ENCODE peak calls at places on chromosomes 12 and 14, in ten cellular contexts. L is esophagus squamous epithelium, F is heart left ventricle, H is dorsolateral prefrontal cortex, A is H1, P is AG04450, Q is ascending aorta, G is MCF 10A, M is IMR-90, I is HL-60. V is an unnamed sample.

GRCh38 chr12:119659289-119659897 is 8.5 kb upstream of the PRKAB1 start:
- DNase-seq in L (no peak), F (no peak), H (no peak), A (no peak), P (no peak), Q (no peak), G (peak; percentile 55), M (peak; percentile 24), I (no peak), V (peak; percentile 31)

GRCh38 chr12:12467701-12468218 is 94.9 kb downstream of the DUSP16 start:
- DNase-seq in L (no peak), F (no peak), H (peak; percentile 53), A (no peak), P (no peak), Q (no peak), G (no peak), M (peak; percentile 11), I (peak; percentile 85), V (no peak)

GRCh38 chr12:13198240-13198639 is 1.7 kb downstream of the EMP1 start:
- DNase-seq in L (no peak), F (no peak), H (no peak), A (no peak), P (no peak), Q (no peak), G (peak; percentile 45), M (no peak), I (no peak), V (peak; percentile 34)

GRCh38 chr12:15350643-15351042 is 28.3 kb downstream of the PTPRO start:
- DNase-seq in L (no peak), F (no peak), H (no peak), A (no peak), P (no peak), Q (no peak), G (no peak), M (no peak), I (no peak), V (no peak)

GRCh38 chr14:35878272-35879140 is 52.4 kb downstream of the BRMS1L start:
- DNase-seq in L (no peak), F (peak; percentile 32), H (no peak), A (no peak), P (peak; percentile 68), Q (no peak), G (peak; percentile 92), M (peak; percentile 93), I (no peak), V (peak; percentile 91)

GRCh38 chr14:81363746-81364400 is 36.3 kb downstream of the STON2 start:
- DNase-seq in L (no peak), F (no peak), H (no peak), A (no peak), P (no peak), Q (no peak), G (no peak), M (no peak), I (no peak), V (no peak)

GRCh38 chr12:89882051-89882450 is 173.4 kb upstream of the ATP2B1 start:
- DNase-seq in L (no peak), F (no peak), H (no peak), A (no peak), P (no peak), Q (no peak), G (no peak), M (peak; percentile 89), I (no peak), V (peak; percentile 27)

GRCh38 chr14:67934087-67934486 is 114.5 kb downstream of the RAD51B start:
- DNase-seq in L (no peak), F (peak; percentile 27), H (no peak), A (peak; percentile 29), P (peak; percentile 55), Q (no peak), G (peak; percentile 74), M (peak; percentile 85), I (no peak), V (peak; percentile 89)

GRCh38 chr14:102335163-102335562 is 15.6 kb downstream of the ZNF839 start:
- DNase-seq in L (no peak), F (no peak), H (peak; percentile 29), A (no peak), P (no peak), Q (no peak), G (no peak), M (no peak), I (no peak), V (no peak)

GRCh38 chr12:45730842-45731336 is 1.4 kb downstream of the ARID2 start:
- DNase-seq in L (no peak), F (no peak), H (no peak), A (no peak), P (no peak), Q (no peak), G (peak; percentile 36), M (peak; percentile 39), I (no peak), V (peak; percentile 48)

GRCh38 chr12:8823565-8824300 is 1.3 kb downstream of the A2ML1 start:
- DNase-seq in L (no peak), F (peak; percentile 26), H (no peak), A (no peak), P (no peak), Q (no peak), G (no peak), M (peak; percentile 12), I (no peak), V (peak; percentile 31)

GRCh38 chr14:39603942-39604341 is 171.7 kb upstream of the FBXO33 start:
- DNase-seq in L (no peak), F (no peak), H (no peak), A (no peak), P (no peak), Q (no peak), G (no peak), M (no peak), I (no peak), V (no peak)

GRCh38 chr12:78403681-78404080 is 460.9 kb upstream of the SYT1 start:
- DNase-seq in L (no peak), F (no peak), H (no peak), A (no peak), P (no peak), Q (no peak), G (peak; percentile 72), M (peak; percentile 40), I (no peak), V (peak; percentile 31)

GRCh38 chr12:51972849-51973273 is 21.4 kb downstream of the ACVR1B start:
- DNase-seq in L (no peak), F (no peak), H (no peak), A (no peak), P (no peak), Q (peak; percentile 30), G (peak; percentile 88), M (peak; percentile 73), I (peak; percentile 78), V (peak; percentile 93)

GRCh38 chr12:22409071-22409951 is 74.8 kb upstream of the ST8SIA1 start:
- DNase-seq in L (no peak), F (no peak), H (no peak), A (no peak), P (no peak), Q (no peak), G (no peak), M (no peak), I (no peak), V (peak; percentile 1)

DNA sequence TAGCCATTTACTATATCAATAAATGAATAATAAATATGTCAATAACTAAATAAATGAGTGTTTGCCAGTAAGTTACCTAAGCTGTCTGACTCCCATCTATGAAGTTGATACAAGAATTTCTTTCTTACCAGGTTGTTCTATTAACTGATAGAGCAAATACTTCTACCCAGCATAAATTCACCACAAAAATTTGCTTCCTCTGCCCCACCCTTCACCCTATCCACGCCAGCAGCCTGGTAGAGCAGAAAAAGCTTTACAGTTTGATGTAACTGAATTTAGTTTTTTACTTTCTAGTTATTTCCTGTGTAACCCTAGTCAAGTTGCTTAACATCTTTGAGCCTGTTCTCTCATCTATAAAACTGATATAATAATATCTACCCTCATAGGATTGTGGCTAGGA is 94.9 kb upstream of the SLC16A7 start:
- DNase-seq in L (no peak), F (no peak), H (no peak), A (no peak), P (no peak), Q (no peak), G (no peak), M (no peak), I (no peak), V (no peak)
- TF ChIP-seq CTCF in L (no peak), F (no peak), H (no peak), A (no peak), P (no peak), Q (no peak), G (no peak), M (no peak), I (no peak), V (no peak)

GRCh38 chr12:115973968-115974765 is 303.3 kb downstream of the MED13L start:
- DNase-seq in L (no peak), F (no peak), H (no peak), A (no peak), P (no peak), Q (no peak), G (no peak), M (no peak), I (no peak), V (no peak)
- TF ChIP-seq CTCF in L (no peak), F (no peak), H (no peak), A (no peak), P (no peak), Q (no peak), G (no peak), M (no peak), I (no peak), V (no peak)

GRCh38 chr12:5748027-5748426 is 197.0 kb downstream of the ANO2 start:
- DNase-seq in L (no peak), F (no peak), H (no peak), A (no peak), P (no peak), Q (no peak), G (no peak), M (no peak), I (no peak), V (no peak)

GRCh38 chr12:5746917-5747316 is 198.1 kb downstream of the ANO2 start:
- DNase-seq in L (no peak), F (no peak), H (no peak), A (no peak), P (no peak), Q (no peak), G (no peak), M (no peak), I (no peak), V (no peak)

GRCh38 chr12:5746020-5746419 is 199.0 kb downstream of the ANO2 start:
- DNase-seq in L (no peak), F (no peak), H (no peak), A (no peak), P (no peak), Q (no peak), G (no peak), M (no peak), I (no peak), V (no peak)

GRCh38 chr12:5746496-5746895 is 198.6 kb downstream of the ANO2 start:
- DNase-seq in L (no peak), F (no peak), H (no peak), A (no peak), P (no peak), Q (no peak), G (no peak), M (no peak), I (no peak), V (no peak)

GRCh38 chr12:5745251-5745888 is 199.7 kb downstream of the ANO2 start:
- DNase-seq in L (no peak), F (peak; percentile 69), H (no peak), A (peak; percentile 70), P (peak; percentile 20), Q (no peak), G (peak; percentile 52), M (peak; percentile 58), I (peak; percentile 4), V (peak; percentile 36)
- TF ChIP-seq CTCF in L (peak; percentile 67), F (peak; percentile 91), H (peak; percentile 62), A (peak; percentile 93), P (peak; percentile 81), Q (peak; percentile 69), G (peak; percentile 26), M (peak; percentile 67), I (peak; percentile 72), V (peak; percentile 19)

GRCh38 chr14:33914676-33915516 is 36.0 kb downstream of the EGLN3 start:
- DNase-seq in L (no peak), F (no peak), H (no peak), A (no peak), P (no peak), Q (no peak), G (peak; percentile 72), M (peak; percentile 14), I (peak; percentile 4), V (peak; percentile 75)
- TF ChIP-seq CTCF in L (no peak), F (no peak), H (no peak), A (no peak), P (no peak), Q (no peak), G (no peak), M (no peak), I (no peak), V (no peak)

V was measured in cardiac fibroblast.